ENCODE peak calls at places on chromosome 2, in four cellular contexts. N, H, M and W are unnamed samples.

GRCh38 chr2:39027427-39027826 is 93.4 kb downstream of the SOS1 start:
- DNase-seq in N (no peak), H (no peak), M (no peak), W (no peak)

GRCh38 chr2:32355976-32356734 is 668 bp upstream of the BIRC6 start:
- DNase-seq in N (peak), H (no peak), M (no peak), W (no peak)

GRCh38 chr2:85775406-85776381 is 21.9 kb downstream of the ATOH8 start:
- DNase-seq in N (no peak), H (no peak), M (no peak), W (no peak)

GRCh38 chr2:152755029-152755428 is 36.6 kb downstream of the ARL6IP6 start:
- DNase-seq in N (no peak), H (no peak), M (peak), W (no peak)

GRCh38 chr2:47093626-47094025 is 61.5 kb downstream of the STPG4 start:
- DNase-seq in N (no peak), H (no peak), M (no peak), W (no peak)

GRCh38 chr2:216006164-216006663 is 7.1 kb downstream of the MREG start:
- DNase-seq in N (peak), H (no peak), M (peak), W (no peak)

GRCh38 chr2:201298462-201298861 is 38.1 kb downstream of the CASP8 start:
- DNase-seq in N (peak), H (no peak), M (no peak), W (no peak)

GRCh38 chr2:158990397-158991209 is 22.2 kb downstream of the TANC1 start:
- DNase-seq in N (peak), H (no peak), M (no peak), W (no peak)

DNA sequence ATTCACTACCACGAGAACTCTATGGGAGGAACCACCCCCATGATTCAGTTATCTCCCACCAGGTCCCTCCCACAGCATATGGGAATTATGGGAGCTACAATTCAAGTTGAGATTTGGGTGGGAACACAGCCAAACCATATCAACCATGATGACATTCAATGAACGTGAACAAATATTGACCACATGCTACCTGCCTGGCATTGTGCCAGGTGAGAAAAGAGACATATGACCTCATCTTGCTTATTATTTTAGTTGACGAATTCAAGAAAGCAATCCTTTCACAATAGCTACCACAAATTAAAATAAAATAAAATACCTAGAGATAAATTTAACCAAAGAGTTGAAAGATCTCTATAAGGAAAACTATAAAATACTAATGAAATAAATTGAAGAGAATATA is 286.5 kb upstream of the CRIM1 start:
- DNase-seq in N (no peak), H (no peak), M (no peak), W (no peak)
- TF ChIP-seq EZH2phosphoT487 in N (no peak), H (no peak), M (no peak), W (no peak)

GRCh38 chr2:28407976-28408690 is 15.5 kb downstream of the FOSL2 start:
- DNase-seq in N (no peak), H (no peak), M (no peak), W (no peak)
- H3K4me2 ChIP-seq in N (no peak), H (peak), M (no peak), W (no peak)

DNA sequence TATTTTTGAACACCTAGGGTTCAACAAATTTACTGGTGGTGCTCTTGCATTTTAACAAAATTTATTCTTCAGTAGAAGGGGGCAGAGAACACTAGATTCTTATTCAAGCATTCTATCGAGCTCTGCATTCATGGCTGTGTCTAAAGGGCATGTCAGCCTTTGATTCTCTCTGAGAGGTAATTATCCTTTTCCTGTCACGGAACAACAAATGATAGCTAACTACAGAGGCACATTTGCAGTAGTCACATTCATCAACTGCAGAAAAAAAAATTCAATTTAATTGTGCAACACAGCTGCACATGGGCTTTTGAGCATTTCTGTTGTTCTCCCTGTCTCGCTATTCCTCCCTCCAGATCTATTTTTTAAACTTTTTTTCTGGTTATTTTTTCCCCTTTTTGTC is 13.0 kb upstream of the DLX1 start:
- DNase-seq in N (no peak), H (no peak), M (no peak), W (no peak)
- TF ChIP-seq EZH2phosphoT487 in N (no peak), H (no peak), M (no peak), W (no peak)

DNA sequence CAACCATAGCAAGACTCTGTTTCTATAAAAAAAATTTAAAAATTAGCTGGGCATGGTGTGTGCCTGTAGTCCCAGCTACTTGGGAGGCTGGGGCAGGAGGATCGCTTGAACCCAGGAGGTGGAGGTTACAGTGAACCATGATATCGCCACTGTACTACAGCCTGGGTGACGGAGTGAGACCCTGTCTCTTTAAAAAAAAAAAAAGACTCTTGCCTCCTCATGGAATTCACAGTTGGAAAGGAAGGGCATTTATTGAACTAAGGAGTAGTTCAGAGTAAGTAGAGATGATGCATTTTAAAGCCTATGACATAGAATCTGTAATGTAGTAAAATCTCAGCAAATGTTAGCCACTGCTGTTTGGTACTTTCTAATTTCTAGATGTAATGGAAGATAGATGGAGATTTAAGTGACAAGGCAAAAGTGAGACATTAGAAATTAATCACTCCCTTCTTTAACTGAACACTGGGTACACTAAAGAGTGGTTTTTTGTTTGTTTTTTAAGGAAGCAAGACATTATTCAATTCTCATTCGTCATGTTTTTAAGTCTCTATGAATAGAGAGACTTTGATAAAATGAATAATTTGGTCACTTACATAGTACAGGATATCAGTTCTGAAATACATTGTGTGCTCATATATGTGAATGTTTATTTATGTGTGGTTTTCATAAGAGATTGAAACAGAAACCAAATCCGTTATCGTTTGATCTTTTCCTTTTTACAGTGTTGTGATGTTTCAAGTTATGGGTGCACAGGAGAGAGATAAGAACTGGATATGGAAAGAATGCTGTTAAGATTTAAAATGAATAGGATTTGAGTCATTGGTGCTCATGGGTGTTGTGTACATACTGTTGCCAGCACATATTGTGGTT is 186.1 kb upstream of the STON1 start:
- DNase-seq in N (peak), H (no peak), M (no peak), W (no peak)
- H3K4me2 ChIP-seq in N (peak), H (peak), M (no peak), W (no peak)